ENCODE peak calls at places on chromosomes 2 and 18, in four cellular contexts. O is stimulated activated CD8-positive, alpha-beta memory T cell treated with anti-CD3 and anti-CD28 coated beads, Interleukin-15, amount 100 ng/mL, for 24 hours; T is HFF-Myc; L is stomach. I is an unnamed sample.

GRCh38 chr2:191050640-191050987 is 36.6 kb upstream of the STAT1 start:
- DNase-seq in T (no peak), L (no peak), O (no peak), I (no peak)

GRCh38 chr2:60629263-60629662 is 75.8 kb upstream of the BCL11A start:
- DNase-seq in O (no peak), T (no peak), L (no peak), I (no peak)

GRCh38 chr18:42164556-42164955 is 209.5 kb downstream of the PIK3C3 start:
- DNase-seq in O (no peak), L (no peak), T (no peak), I (no peak)

GRCh38 chr2:36534275-36534799 is 63.6 kb downstream of the FEZ2 start:
- DNase-seq in O (no peak), L (no peak), T (no peak), I (no peak)

GRCh38 chr2:204869142-204869823 is 324.0 kb downstream of the PARD3B start:
- DNase-seq in T (no peak), L (no peak), O (no peak), I (no peak)

GRCh38 chr2:10316860-10317259 is 14.2 kb downstream of the HPCAL1 start:
- DNase-seq in O (no peak), T (no peak), L (no peak), I (no peak)

GRCh38 chr2:903223-903900 is 47.3 kb upstream of the SNTG2 start:
- DNase-seq in L (no peak), O (no peak), T (no peak), I (no peak)

GRCh38 chr2:127651987-127652550 is 6.1 kb downstream of the GPR17 start:
- DNase-seq in T (no peak), O (no peak), L (no peak), I (no peak)

GRCh38 chr2:178899664-178900063 is 92.4 kb upstream of the TTN start:
- DNase-seq in O (no peak), L (no peak), T (no peak), I (no peak)

GRCh38 chr2:229921101-229921891 is 513 bp downstream of the TRIP12 start:
- DNase-seq in O (peak), L (peak), T (peak), I (peak)

GRCh38 chr2:153935511-153935910 is 63.8 kb downstream of the GALNT13 start:
- DNase-seq in O (no peak), T (no peak), L (no peak), I (no peak)

GRCh38 chr2:238653436-238654109 is 194.3 kb upstream of the TWIST2 start:
- DNase-seq in O (no peak), T (no peak), L (no peak), I (no peak)

GRCh38 chr2:17754773-17755425 is 961 bp downstream of the GEN1 start:
- DNase-seq in O (no peak), L (no peak), T (no peak), I (no peak)